ENCODE peak calls at places on chromosomes 11 and 22, in six cellular contexts. One of them, this sample, is unnamed.

GRCh38 chr22:50250555-50251471 is at the start of gene HDAC10:
- DNase-seq in stimulated activated CD4-positive, alpha-beta T cell treated with anti-CD3 and anti-CD28 coated beads, Interleukin-4, amount 100 ng/mL, for 48 hours: peak; percentile 79
- DNase-seq in bronchial epithelial cell: peak; percentile 55
- DNase-seq in NCI-H82: peak; percentile 83
- DNase-seq in BJ: no peak
- DNase-seq in left ventricle myocardium superior: peak; percentile 92
- DNase-seq in this sample: peak; percentile 80

GRCh38 chr11:111502611-111503010 is 9.6 kb downstream of the BTG4 start:
- DNase-seq in BJ: no peak
- DNase-seq in stimulated activated CD4-positive, alpha-beta T cell treated with anti-CD3 and anti-CD28 coated beads, Interleukin-4, amount 100 ng/mL, for 48 hours: no peak
- DNase-seq in left ventricle myocardium superior: no peak
- DNase-seq in bronchial epithelial cell: peak; percentile 76
- DNase-seq in NCI-H82: no peak
- DNase-seq in this sample: no peak

GRCh38 chr11:46119053-46119351 is 2.3 kb downstream of the PHF21A start:
- DNase-seq in stimulated activated CD4-positive, alpha-beta T cell treated with anti-CD3 and anti-CD28 coated beads, Interleukin-4, amount 100 ng/mL, for 48 hours: no peak
- DNase-seq in NCI-H82: no peak
- DNase-seq in left ventricle myocardium superior: no peak
- DNase-seq in BJ: no peak
- DNase-seq in bronchial epithelial cell: no peak
- DNase-seq in this sample: no peak

GRCh38 chr11:133681901-133682300 is 149.6 kb upstream of the OPCML start:
- DNase-seq in NCI-H82: peak; percentile 86
- DNase-seq in bronchial epithelial cell: no peak
- DNase-seq in left ventricle myocardium superior: no peak
- DNase-seq in stimulated activated CD4-positive, alpha-beta T cell treated with anti-CD3 and anti-CD28 coated beads, Interleukin-4, amount 100 ng/mL, for 48 hours: no peak
- DNase-seq in BJ: no peak
- DNase-seq in this sample: no peak

GRCh38 chr11:36500315-36500721 is 9.8 kb downstream of the TRAF6 start:
- DNase-seq in stimulated activated CD4-positive, alpha-beta T cell treated with anti-CD3 and anti-CD28 coated beads, Interleukin-4, amount 100 ng/mL, for 48 hours: no peak
- DNase-seq in NCI-H82: no peak
- DNase-seq in bronchial epithelial cell: peak; percentile 93
- DNase-seq in BJ: peak; percentile 80
- DNase-seq in left ventricle myocardium superior: no peak
- DNase-seq in this sample: no peak

GRCh38 chr11:2271077-2271326 is 614 bp upstream of the ASCL2 start:
- DNase-seq in BJ: no peak
- DNase-seq in stimulated activated CD4-positive, alpha-beta T cell treated with anti-CD3 and anti-CD28 coated beads, Interleukin-4, amount 100 ng/mL, for 48 hours: no peak
- DNase-seq in left ventricle myocardium superior: peak; percentile 76
- DNase-seq in bronchial epithelial cell: no peak
- DNase-seq in NCI-H82: no peak
- DNase-seq in this sample: peak; percentile 71

GRCh38 chr11:105553015-105553414 is 56.9 kb upstream of the GRIA4 start:
- DNase-seq in left ventricle myocardium superior: no peak
- DNase-seq in bronchial epithelial cell: peak; percentile 1
- DNase-seq in BJ: no peak
- DNase-seq in NCI-H82: no peak
- DNase-seq in stimulated activated CD4-positive, alpha-beta T cell treated with anti-CD3 and anti-CD28 coated beads, Interleukin-4, amount 100 ng/mL, for 48 hours: no peak
- DNase-seq in this sample: no peak

GRCh38 chr22:47929073-47929472 is 1166.6 kb downstream of the TBC1D22A start:
- DNase-seq in NCI-H82: no peak
- DNase-seq in stimulated activated CD4-positive, alpha-beta T cell treated with anti-CD3 and anti-CD28 coated beads, Interleukin-4, amount 100 ng/mL, for 48 hours: no peak
- DNase-seq in BJ: no peak
- DNase-seq in bronchial epithelial cell: no peak
- DNase-seq in left ventricle myocardium superior: no peak
- DNase-seq in this sample: no peak

GRCh38 chr11:106202935-106203620 is 125.6 kb downstream of the AASDHPPT start:
- DNase-seq in bronchial epithelial cell: no peak
- DNase-seq in stimulated activated CD4-positive, alpha-beta T cell treated with anti-CD3 and anti-CD28 coated beads, Interleukin-4, amount 100 ng/mL, for 48 hours: no peak
- DNase-seq in left ventricle myocardium superior: no peak
- DNase-seq in BJ: no peak
- DNase-seq in NCI-H82: peak; percentile 7
- DNase-seq in this sample: no peak

GRCh38 chr22:40050258-40050657 is 55.5 kb downstream of the FAM83F start:
- DNase-seq in bronchial epithelial cell: no peak
- DNase-seq in stimulated activated CD4-positive, alpha-beta T cell treated with anti-CD3 and anti-CD28 coated beads, Interleukin-4, amount 100 ng/mL, for 48 hours: no peak
- DNase-seq in left ventricle myocardium superior: no peak
- DNase-seq in BJ: no peak
- DNase-seq in NCI-H82: no peak
- DNase-seq in this sample: no peak

GRCh38 chr11:91773090-91773489 is 451.5 kb upstream of the FAT3 start:
- DNase-seq in NCI-H82: peak; percentile 18
- DNase-seq in left ventricle myocardium superior: no peak
- DNase-seq in BJ: no peak
- DNase-seq in stimulated activated CD4-positive, alpha-beta T cell treated with anti-CD3 and anti-CD28 coated beads, Interleukin-4, amount 100 ng/mL, for 48 hours: no peak
- DNase-seq in bronchial epithelial cell: no peak
- DNase-seq in this sample: no peak

GRCh38 chr11:795638-796564 is 2.2 kb downstream of the SLC25A22 start:
- DNase-seq in BJ: peak; percentile 34
- DNase-seq in NCI-H82: peak; percentile 72
- DNase-seq in left ventricle myocardium superior: peak; percentile 81
- DNase-seq in stimulated activated CD4-positive, alpha-beta T cell treated with anti-CD3 and anti-CD28 coated beads, Interleukin-4, amount 100 ng/mL, for 48 hours: peak; percentile 74
- DNase-seq in bronchial epithelial cell: peak; percentile 68
- DNase-seq in this sample: peak; percentile 78

GRCh38 chr11:114082767-114083181 is 23.3 kb downstream of the ZBTB16 start:
- DNase-seq in NCI-H82: no peak
- DNase-seq in left ventricle myocardium superior: peak; percentile 63
- DNase-seq in stimulated activated CD4-positive, alpha-beta T cell treated with anti-CD3 and anti-CD28 coated beads, Interleukin-4, amount 100 ng/mL, for 48 hours: no peak
- DNase-seq in BJ: no peak
- DNase-seq in bronchial epithelial cell: no peak
- DNase-seq in this sample: no peak

GRCh38 chr11:30479899-30480298 is 106.3 kb downstream of the MPPED2 start:
- DNase-seq in left ventricle myocardium superior: no peak
- DNase-seq in NCI-H82: no peak
- DNase-seq in stimulated activated CD4-positive, alpha-beta T cell treated with anti-CD3 and anti-CD28 coated beads, Interleukin-4, amount 100 ng/mL, for 48 hours: no peak
- DNase-seq in bronchial epithelial cell: no peak
- DNase-seq in BJ: no peak
- DNase-seq in this sample: no peak

GRCh38 chr11:71500601-71501021 is 26.5 kb upstream of the KRTAP5-7 start:
- DNase-seq in stimulated activated CD4-positive, alpha-beta T cell treated with anti-CD3 and anti-CD28 coated beads, Interleukin-4, amount 100 ng/mL, for 48 hours: no peak
- DNase-seq in left ventricle myocardium superior: peak; percentile 68
- DNase-seq in bronchial epithelial cell: no peak
- DNase-seq in NCI-H82: no peak
- DNase-seq in BJ: no peak
- DNase-seq in this sample: peak; percentile 63

GRCh38 chr22:45895436-45896152 is 81.4 kb downstream of the WNT7B start:
- DNase-seq in stimulated activated CD4-positive, alpha-beta T cell treated with anti-CD3 and anti-CD28 coated beads, Interleukin-4, amount 100 ng/mL, for 48 hours: no peak
- DNase-seq in NCI-H82: no peak
- DNase-seq in left ventricle myocardium superior: peak; percentile 15
- DNase-seq in BJ: no peak
- DNase-seq in bronchial epithelial cell: no peak
- DNase-seq in this sample: no peak

GRCh38 chr22:39179401-39179827 is 26.9 kb upstream of the CBX7 start:
- DNase-seq in bronchial epithelial cell: no peak
- DNase-seq in NCI-H82: peak; percentile 93
- DNase-seq in BJ: no peak
- DNase-seq in stimulated activated CD4-positive, alpha-beta T cell treated with anti-CD3 and anti-CD28 coated beads, Interleukin-4, amount 100 ng/mL, for 48 hours: no peak
- DNase-seq in left ventricle myocardium superior: no peak
- DNase-seq in this sample: no peak

GRCh38 chr11:3224730-3225098 is 6.1 kb upstream of the MRGPRG start:
- DNase-seq in BJ: no peak
- DNase-seq in NCI-H82: no peak
- DNase-seq in bronchial epithelial cell: no peak
- DNase-seq in left ventricle myocardium superior: no peak
- DNase-seq in stimulated activated CD4-positive, alpha-beta T cell treated with anti-CD3 and anti-CD28 coated beads, Interleukin-4, amount 100 ng/mL, for 48 hours: no peak
- DNase-seq in this sample: no peak

GRCh38 chr22:49632199-49633009 is 195.3 kb downstream of the BRD1 start:
- DNase-seq in bronchial epithelial cell: peak; percentile 4
- DNase-seq in NCI-H82: peak; percentile 43
- DNase-seq in stimulated activated CD4-positive, alpha-beta T cell treated with anti-CD3 and anti-CD28 coated beads, Interleukin-4, amount 100 ng/mL, for 48 hours: no peak
- DNase-seq in left ventricle myocardium superior: peak; percentile 78
- DNase-seq in BJ: peak; percentile 0
- DNase-seq in this sample: peak; percentile 74

GRCh38 chr22:38455530-38456271 is 702 bp upstream of the KCNJ4 start:
- DNase-seq in BJ: no peak
- DNase-seq in left ventricle myocardium superior: peak; percentile 57
- DNase-seq in bronchial epithelial cell: no peak
- DNase-seq in NCI-H82: peak; percentile 67
- DNase-seq in stimulated activated CD4-positive, alpha-beta T cell treated with anti-CD3 and anti-CD28 coated beads, Interleukin-4, amount 100 ng/mL, for 48 hours: no peak
- DNase-seq in this sample: peak; percentile 59

GRCh38 chr11:3107608-3108182 is 50.5 kb upstream of the CARS1 start:
- DNase-seq in NCI-H82: no peak
- DNase-seq in bronchial epithelial cell: no peak
- DNase-seq in BJ: no peak
- DNase-seq in left ventricle myocardium superior: no peak
- DNase-seq in stimulated activated CD4-positive, alpha-beta T cell treated with anti-CD3 and anti-CD28 coated beads, Interleukin-4, amount 100 ng/mL, for 48 hours: no peak
- DNase-seq in this sample: no peak

GRCh38 chr11:12930850-12931249 is 78.3 kb upstream of the RASSF10 start:
- DNase-seq in left ventricle myocardium superior: no peak
- DNase-seq in BJ: no peak
- DNase-seq in NCI-H82: no peak
- DNase-seq in bronchial epithelial cell: no peak
- DNase-seq in stimulated activated CD4-positive, alpha-beta T cell treated with anti-CD3 and anti-CD28 coated beads, Interleukin-4, amount 100 ng/mL, for 48 hours: no peak
- DNase-seq in this sample: no peak

GRCh38 chr11:119388103-119388502 is 6.6 kb upstream of the USP2 start:
- DNase-seq in NCI-H82: no peak
- DNase-seq in bronchial epithelial cell: no peak
- DNase-seq in BJ: no peak
- DNase-seq in stimulated activated CD4-positive, alpha-beta T cell treated with anti-CD3 and anti-CD28 coated beads, Interleukin-4, amount 100 ng/mL, for 48 hours: no peak
- DNase-seq in left ventricle myocardium superior: no peak
- DNase-seq in this sample: no peak

GRCh38 chr11:68106165-68106940 is 14.8 kb downstream of the CHKA start:
- DNase-seq in bronchial epithelial cell: no peak
- DNase-seq in left ventricle myocardium superior: no peak
- DNase-seq in BJ: no peak
- DNase-seq in stimulated activated CD4-positive, alpha-beta T cell treated with anti-CD3 and anti-CD28 coated beads, Interleukin-4, amount 100 ng/mL, for 48 hours: no peak
- DNase-seq in NCI-H82: no peak
- DNase-seq in this sample: peak; percentile 77

GRCh38 chr22:33563568-33563967 is 356.7 kb downstream of the LARGE1 start:
- DNase-seq in NCI-H82: no peak
- DNase-seq in left ventricle myocardium superior: no peak
- DNase-seq in bronchial epithelial cell: no peak
- DNase-seq in BJ: no peak
- DNase-seq in stimulated activated CD4-positive, alpha-beta T cell treated with anti-CD3 and anti-CD28 coated beads, Interleukin-4, amount 100 ng/mL, for 48 hours: no peak
- DNase-seq in this sample: no peak

GRCh38 chr11:64762277-64762915 is 2.6 kb upstream of the PYGM start:
- DNase-seq in BJ: no peak
- DNase-seq in left ventricle myocardium superior: no peak
- DNase-seq in stimulated activated CD4-positive, alpha-beta T cell treated with anti-CD3 and anti-CD28 coated beads, Interleukin-4, amount 100 ng/mL, for 48 hours: no peak
- DNase-seq in bronchial epithelial cell: peak; percentile 61
- DNase-seq in NCI-H82: no peak
- DNase-seq in this sample: no peak

GRCh38 chr11:93513763-93514162 is 29.4 kb downstream of the SMCO4 start:
- DNase-seq in left ventricle myocardium superior: no peak
- DNase-seq in bronchial epithelial cell: no peak
- DNase-seq in stimulated activated CD4-positive, alpha-beta T cell treated with anti-CD3 and anti-CD28 coated beads, Interleukin-4, amount 100 ng/mL, for 48 hours: no peak
- DNase-seq in BJ: no peak
- DNase-seq in NCI-H82: peak; percentile 94
- DNase-seq in this sample: no peak

GRCh38 chr11:130403967-130404366 is 24.4 kb downstream of the ADAMTS8 start:
- DNase-seq in left ventricle myocardium superior: no peak
- DNase-seq in NCI-H82: no peak
- DNase-seq in stimulated activated CD4-positive, alpha-beta T cell treated with anti-CD3 and anti-CD28 coated beads, Interleukin-4, amount 100 ng/mL, for 48 hours: no peak
- DNase-seq in bronchial epithelial cell: no peak
- DNase-seq in BJ: no peak
- DNase-seq in this sample: no peak

GRCh38 chr11:93249437-93250210 is 51.8 kb upstream of the SLC36A4 start:
- DNase-seq in bronchial epithelial cell: no peak
- DNase-seq in NCI-H82: no peak
- DNase-seq in BJ: no peak
- DNase-seq in stimulated activated CD4-positive, alpha-beta T cell treated with anti-CD3 and anti-CD28 coated beads, Interleukin-4, amount 100 ng/mL, for 48 hours: no peak
- DNase-seq in left ventricle myocardium superior: no peak
- DNase-seq in this sample: no peak

GRCh38 chr11:96200243-96200642 is 142.8 kb downstream of the MAML2 start:
- DNase-seq in bronchial epithelial cell: no peak
- DNase-seq in NCI-H82: no peak
- DNase-seq in stimulated activated CD4-positive, alpha-beta T cell treated with anti-CD3 and anti-CD28 coated beads, Interleukin-4, amount 100 ng/mL, for 48 hours: no peak
- DNase-seq in left ventricle myocardium superior: no peak
- DNase-seq in BJ: peak; percentile 88
- DNase-seq in this sample: no peak

GRCh38 chr22:20249797-20250354 is 18.2 kb downstream of the RTN4R start:
- DNase-seq in BJ: no peak
- DNase-seq in bronchial epithelial cell: no peak
- DNase-seq in left ventricle myocardium superior: no peak
- DNase-seq in stimulated activated CD4-positive, alpha-beta T cell treated with anti-CD3 and anti-CD28 coated beads, Interleukin-4, amount 100 ng/mL, for 48 hours: no peak
- DNase-seq in NCI-H82: peak; percentile 76
- DNase-seq in this sample: peak; percentile 63

GRCh38 chr11:117473692-117474091 is 146.0 kb downstream of the CEP164 start:
- DNase-seq in bronchial epithelial cell: peak; percentile 22
- DNase-seq in NCI-H82: no peak
- DNase-seq in BJ: no peak
- DNase-seq in stimulated activated CD4-positive, alpha-beta T cell treated with anti-CD3 and anti-CD28 coated beads, Interleukin-4, amount 100 ng/mL, for 48 hours: no peak
- DNase-seq in left ventricle myocardium superior: no peak
- DNase-seq in this sample: no peak

GRCh38 chr11:18248561-18248960 is at the start of gene SAA2:
- DNase-seq in bronchial epithelial cell: peak; percentile 62
- DNase-seq in BJ: no peak
- DNase-seq in stimulated activated CD4-positive, alpha-beta T cell treated with anti-CD3 and anti-CD28 coated beads, Interleukin-4, amount 100 ng/mL, for 48 hours: no peak
- DNase-seq in left ventricle myocardium superior: no peak
- DNase-seq in NCI-H82: no peak
- DNase-seq in this sample: no peak

GRCh38 chr11:83033367-83033766 is 38.3 kb downstream of the RAB30 start:
- DNase-seq in bronchial epithelial cell: no peak
- DNase-seq in NCI-H82: peak; percentile 78
- DNase-seq in left ventricle myocardium superior: no peak
- DNase-seq in stimulated activated CD4-positive, alpha-beta T cell treated with anti-CD3 and anti-CD28 coated beads, Interleukin-4, amount 100 ng/mL, for 48 hours: no peak
- DNase-seq in BJ: no peak
- DNase-seq in this sample: no peak

GRCh38 chr22:18992543-18993198 is 56.6 kb upstream of the PRODH start:
- DNase-seq in NCI-H82: no peak
- DNase-seq in bronchial epithelial cell: no peak
- DNase-seq in BJ: no peak
- DNase-seq in stimulated activated CD4-positive, alpha-beta T cell treated with anti-CD3 and anti-CD28 coated beads, Interleukin-4, amount 100 ng/mL, for 48 hours: no peak
- DNase-seq in left ventricle myocardium superior: no peak
- DNase-seq in this sample: no peak

GRCh38 chr11:120998581-120998980 is 25.3 kb upstream of the TBCEL start:
- DNase-seq in BJ: no peak
- DNase-seq in left ventricle myocardium superior: no peak
- DNase-seq in NCI-H82: no peak
- DNase-seq in stimulated activated CD4-positive, alpha-beta T cell treated with anti-CD3 and anti-CD28 coated beads, Interleukin-4, amount 100 ng/mL, for 48 hours: no peak
- DNase-seq in bronchial epithelial cell: no peak
- DNase-seq in this sample: no peak